ENCODE peak calls at places on chromosome 5, in nine cellular contexts. B is omental fat pad; C is NCI-H146; P is heart left ventricle; Z is iris pigment epithelial cell; Y is tibial nerve; O is transverse colon; G is breast epithelium; D is stimulated activated CD8-positive, alpha-beta memory T cell treated with anti-CD3 and anti-CD28 coated beads, Interleukin-4, amount 100 ng/mL, for 1 hour. Q is an unnamed sample.

GRCh38 chr5:78699565-78700143 is 51.1 kb upstream of the LHFPL2 start:
- DNase-seq in B (no peak), D (no peak), P (no peak), Y (no peak), Z (peak), G (peak), C (no peak), O (peak), Q (no peak)

GRCh38 chr5:63648376-63648775 is 313.9 kb downstream of the HTR1A start:
- DNase-seq in G (no peak), C (no peak), P (no peak), B (no peak), D (no peak), O (no peak), Y (no peak), Z (no peak), Q (no peak)

GRCh38 chr5:74576941-74577456 is 63.5 kb downstream of the ENC1 start:
- DNase-seq in D (no peak), P (peak), G (no peak), Z (peak), Y (no peak), C (no peak), O (no peak), B (no peak), Q (no peak)

GRCh38 chr5:68424799-68425537 is 209.4 kb downstream of the PIK3R1 start:
- DNase-seq in D (no peak), Z (peak), P (no peak), C (no peak), Y (no peak), O (no peak), B (no peak), G (no peak), Q (no peak)

GRCh38 chr5:2068515-2068914 is 185.8 kb upstream of the IRX4 start:
- DNase-seq in G (no peak), D (no peak), O (no peak), C (no peak), Z (no peak), Y (no peak), P (no peak), B (no peak), Q (no peak)

GRCh38 chr5:65062684-65063083 is 294.0 kb downstream of the CWC27 start:
- DNase-seq in D (no peak), O (no peak), Y (peak), G (no peak), C (no peak), P (peak), Z (peak), B (no peak), Q (peak)

GRCh38 chr5:174837919-174838902 is 113.8 kb downstream of the MSX2 start:
- DNase-seq in Z (no peak), P (no peak), O (peak), D (no peak), Y (no peak), C (no peak), B (no peak), G (no peak), Q (peak)

GRCh38 chr5:150069619-150070276 is 16.6 kb downstream of the CSF1R start:
- DNase-seq in O (no peak), G (no peak), D (no peak), Z (no peak), Y (no peak), C (no peak), P (no peak), B (no peak), Q (peak)

GRCh38 chr5:123367739-123368138 is 55.5 kb downstream of the CEP120 start:
- DNase-seq in Z (peak), C (no peak), G (no peak), Y (no peak), O (no peak), B (no peak), D (no peak), P (no peak), Q (no peak)

GRCh38 chr5:134073404-134073803 is 41.1 kb upstream of the TCF7 start:
- DNase-seq in Y (no peak), G (no peak), D (no peak), P (no peak), O (no peak), B (no peak), C (no peak), Z (no peak), Q (no peak)

GRCh38 chr5:72497823-72498222 is 9.4 kb downstream of the ZNF366 start:
- DNase-seq in O (no peak), G (no peak), Y (no peak), Z (no peak), C (no peak), P (no peak), D (no peak), B (no peak), Q (no peak)

GRCh38 chr5:150487199-150488061 is 20.5 kb upstream of the NDST1 start:
- DNase-seq in D (no peak), C (peak), B (no peak), Z (peak), P (peak), Y (no peak), G (no peak), O (peak), Q (no peak)

GRCh38 chr5:18379189-18379588 is 744.9 kb downstream of the TAF11L14 start:
- DNase-seq in B (no peak), D (no peak), Y (no peak), P (no peak), O (no peak), G (no peak), Z (no peak), C (no peak), Q (no peak)

GRCh38 chr5:78920604-78921003 is 64.5 kb downstream of the ARSB start:
- DNase-seq in Z (peak), P (peak), B (no peak), Y (no peak), O (no peak), G (no peak), D (no peak), C (peak), Q (no peak)

GRCh38 chr5:143233020-143233419 is 170.5 kb downstream of the NR3C1 start:
- DNase-seq in Z (no peak), Y (no peak), B (no peak), O (no peak), G (no peak), C (no peak), D (no peak), P (no peak), Q (no peak)

GRCh38 chr5:38673671-38674071 is 117.2 kb upstream of the LIFR start:
- DNase-seq in C (no peak), B (no peak), G (no peak), Z (peak), P (no peak), D (no peak), Y (no peak), O (no peak), Q (no peak)

GRCh38 chr5:132785355-132785754 is 8.3 kb upstream of the SEPTIN8 start:
- DNase-seq in Y (no peak), O (no peak), Z (no peak), G (no peak), P (no peak), D (no peak), C (no peak), B (no peak), Q (peak)

GRCh38 chr5:39518516-39518915 is 93.7 kb upstream of the DAB2 start:
- DNase-seq in O (no peak), P (no peak), Z (peak), D (no peak), Y (no peak), C (no peak), G (no peak), B (no peak), Q (no peak)

GRCh38 chr5:4053111-4053510 is 457.5 kb downstream of the IRX1 start:
- DNase-seq in B (no peak), C (no peak), G (no peak), Z (no peak), D (no peak), O (no peak), Y (no peak), P (no peak), Q (no peak)

GRCh38 chr5:40551706-40552557 is 127.8 kb upstream of the PTGER4 start:
- DNase-seq in Y (no peak), C (no peak), G (no peak), Z (peak), O (no peak), D (no peak), P (no peak), B (no peak), Q (no peak)

GRCh38 chr5:132433141-132433540 is 57.4 kb downstream of the IRF1 start:
- DNase-seq in C (no peak), O (peak), B (no peak), Z (no peak), G (no peak), Y (no peak), P (no peak), D (no peak), Q (no peak)